ENCODE peak calls at places on chromosomes 6 and 20, in nine cellular contexts. One of them, this sample, is unnamed.

GRCh38 chr6:56798163-56798562 is 155.5 kb upstream of the DST start:
- DNase-seq in NCI-H187 treated with DMSO at 0.1 percent for 48 hours: no peak
- DNase-seq in nephron progenitor cell: no peak
- DNase-seq in cardiac fibroblast: peak; percentile 79
- DNase-seq in HTR-8/SVneo: no peak
- DNase-seq in H7: no peak
- DNase-seq in uterus: no peak
- DNase-seq in HEK293T: no peak
- DNase-seq in progenitor cell of endocrine pancreas: no peak
- DNase-seq in this sample: no peak

GRCh38 chr6:26392932-26393636 is 9.0 kb upstream of the BTN3A1 start:
- DNase-seq in NCI-H187 treated with DMSO at 0.1 percent for 48 hours: no peak
- DNase-seq in nephron progenitor cell: no peak
- DNase-seq in cardiac fibroblast: no peak
- DNase-seq in HTR-8/SVneo: no peak
- DNase-seq in H7: no peak
- DNase-seq in uterus: no peak
- DNase-seq in HEK293T: no peak
- DNase-seq in progenitor cell of endocrine pancreas: no peak
- DNase-seq in this sample: no peak

GRCh38 chr6:1137849-1138248 is 174.0 kb upstream of the FOXQ1 start:
- DNase-seq in NCI-H187 treated with DMSO at 0.1 percent for 48 hours: no peak
- DNase-seq in nephron progenitor cell: no peak
- DNase-seq in cardiac fibroblast: no peak
- DNase-seq in HTR-8/SVneo: no peak
- DNase-seq in H7: no peak
- DNase-seq in uterus: no peak
- DNase-seq in HEK293T: no peak
- DNase-seq in progenitor cell of endocrine pancreas: no peak
- DNase-seq in this sample: no peak

GRCh38 chr6:27752038-27752885 is 159.9 kb downstream of the OR2B2 start:
- DNase-seq in NCI-H187 treated with DMSO at 0.1 percent for 48 hours: peak; percentile 52
- DNase-seq in nephron progenitor cell: peak; percentile 56
- DNase-seq in cardiac fibroblast: peak; percentile 87
- DNase-seq in HTR-8/SVneo: peak; percentile 65
- DNase-seq in H7: peak; percentile 37
- DNase-seq in uterus: peak; percentile 47
- DNase-seq in HEK293T: peak; percentile 56
- DNase-seq in progenitor cell of endocrine pancreas: peak; percentile 26
- DNase-seq in this sample: no peak

GRCh38 chr6:28896505-28897392 is 27.0 kb downstream of the TRIM27 start:
- DNase-seq in NCI-H187 treated with DMSO at 0.1 percent for 48 hours: peak; percentile 40
- DNase-seq in nephron progenitor cell: peak; percentile 63
- DNase-seq in cardiac fibroblast: peak; percentile 64
- DNase-seq in HTR-8/SVneo: peak; percentile 53
- DNase-seq in H7: peak; percentile 70
- DNase-seq in uterus: peak; percentile 62
- DNase-seq in HEK293T: peak; percentile 32
- DNase-seq in progenitor cell of endocrine pancreas: peak; percentile 45
- DNase-seq in this sample: no peak

GRCh38 chr6:70166088-70166958 is 136.6 kb downstream of the COL9A1 start:
- DNase-seq in NCI-H187 treated with DMSO at 0.1 percent for 48 hours: no peak
- DNase-seq in nephron progenitor cell: peak; percentile 69
- DNase-seq in cardiac fibroblast: peak; percentile 60
- DNase-seq in HTR-8/SVneo: peak; percentile 29
- DNase-seq in H7: peak; percentile 30
- DNase-seq in uterus: no peak
- DNase-seq in HEK293T: peak; percentile 75
- DNase-seq in progenitor cell of endocrine pancreas: peak; percentile 50
- DNase-seq in this sample: peak; percentile 16

GRCh38 chr6:33856655-33857054 is 52.9 kb upstream of the MLN start:
- DNase-seq in NCI-H187 treated with DMSO at 0.1 percent for 48 hours: no peak
- DNase-seq in nephron progenitor cell: no peak
- DNase-seq in cardiac fibroblast: no peak
- DNase-seq in HTR-8/SVneo: no peak
- DNase-seq in H7: no peak
- DNase-seq in uterus: no peak
- DNase-seq in HEK293T: no peak
- DNase-seq in progenitor cell of endocrine pancreas: no peak
- DNase-seq in this sample: no peak

GRCh38 chr6:109867009-109867969 is 110.8 kb upstream of the GPR6 start:
- DNase-seq in NCI-H187 treated with DMSO at 0.1 percent for 48 hours: no peak
- DNase-seq in nephron progenitor cell: no peak
- DNase-seq in cardiac fibroblast: no peak
- DNase-seq in HTR-8/SVneo: no peak
- DNase-seq in H7: no peak
- DNase-seq in uterus: peak; percentile 77
- DNase-seq in HEK293T: no peak
- DNase-seq in progenitor cell of endocrine pancreas: no peak
- DNase-seq in this sample: no peak

GRCh38 chr6:125989631-125990030 is 3.3 kb downstream of the TRMT11 start:
- DNase-seq in NCI-H187 treated with DMSO at 0.1 percent for 48 hours: no peak
- DNase-seq in nephron progenitor cell: no peak
- DNase-seq in cardiac fibroblast: no peak
- DNase-seq in HTR-8/SVneo: no peak
- DNase-seq in H7: no peak
- DNase-seq in uterus: no peak
- DNase-seq in HEK293T: no peak
- DNase-seq in progenitor cell of endocrine pancreas: no peak
- DNase-seq in this sample: no peak

GRCh38 chr6:5671162-5671561 is 335.6 kb downstream of the NRN1 start:
- DNase-seq in NCI-H187 treated with DMSO at 0.1 percent for 48 hours: peak; percentile 9
- DNase-seq in nephron progenitor cell: no peak
- DNase-seq in cardiac fibroblast: peak; percentile 78
- DNase-seq in HTR-8/SVneo: peak; percentile 19
- DNase-seq in H7: no peak
- DNase-seq in uterus: peak; percentile 19
- DNase-seq in HEK293T: no peak
- DNase-seq in progenitor cell of endocrine pancreas: no peak
- DNase-seq in this sample: no peak

GRCh38 chr6:74248966-74249365 is 553.0 kb downstream of the CD109 start:
- DNase-seq in NCI-H187 treated with DMSO at 0.1 percent for 48 hours: no peak
- DNase-seq in nephron progenitor cell: no peak
- DNase-seq in cardiac fibroblast: no peak
- DNase-seq in HTR-8/SVneo: no peak
- DNase-seq in H7: no peak
- DNase-seq in uterus: no peak
- DNase-seq in HEK293T: no peak
- DNase-seq in progenitor cell of endocrine pancreas: no peak
- DNase-seq in this sample: no peak

GRCh38 chr6:25472314-25472713 is 179.7 kb upstream of the SCGN start:
- DNase-seq in NCI-H187 treated with DMSO at 0.1 percent for 48 hours: no peak
- DNase-seq in nephron progenitor cell: no peak
- DNase-seq in cardiac fibroblast: no peak
- DNase-seq in HTR-8/SVneo: no peak
- DNase-seq in H7: peak; percentile 20
- DNase-seq in uterus: no peak
- DNase-seq in HEK293T: peak; percentile 24
- DNase-seq in progenitor cell of endocrine pancreas: no peak
- DNase-seq in this sample: no peak

GRCh38 chr20:57959018-57959417 is 249.2 kb upstream of the PMEPA1 start:
- DNase-seq in NCI-H187 treated with DMSO at 0.1 percent for 48 hours: no peak
- DNase-seq in nephron progenitor cell: no peak
- DNase-seq in cardiac fibroblast: no peak
- DNase-seq in HTR-8/SVneo: no peak
- DNase-seq in H7: no peak
- DNase-seq in uterus: peak; percentile 47
- DNase-seq in HEK293T: no peak
- DNase-seq in progenitor cell of endocrine pancreas: no peak
- DNase-seq in this sample: no peak

GRCh38 chr6:2020909-2021308 is 224.5 kb downstream of the GMDS start:
- DNase-seq in NCI-H187 treated with DMSO at 0.1 percent for 48 hours: peak; percentile 54
- DNase-seq in nephron progenitor cell: no peak
- DNase-seq in cardiac fibroblast: peak; percentile 17
- DNase-seq in HTR-8/SVneo: no peak
- DNase-seq in H7: no peak
- DNase-seq in uterus: no peak
- DNase-seq in HEK293T: no peak
- DNase-seq in progenitor cell of endocrine pancreas: no peak
- DNase-seq in this sample: no peak

GRCh38 chr6:72657798-72658197 is 35.9 kb downstream of the KCNQ5 start:
- DNase-seq in NCI-H187 treated with DMSO at 0.1 percent for 48 hours: no peak
- DNase-seq in nephron progenitor cell: no peak
- DNase-seq in cardiac fibroblast: peak; percentile 33
- DNase-seq in HTR-8/SVneo: no peak
- DNase-seq in H7: no peak
- DNase-seq in uterus: no peak
- DNase-seq in HEK293T: no peak
- DNase-seq in progenitor cell of endocrine pancreas: no peak
- DNase-seq in this sample: no peak

GRCh38 chr6:46626228-46626909 is 26.2 kb downstream of the CYP39A1 start:
- DNase-seq in NCI-H187 treated with DMSO at 0.1 percent for 48 hours: no peak
- DNase-seq in nephron progenitor cell: no peak
- DNase-seq in cardiac fibroblast: peak; percentile 64
- DNase-seq in HTR-8/SVneo: peak; percentile 11
- DNase-seq in H7: peak; percentile 5
- DNase-seq in uterus: no peak
- DNase-seq in HEK293T: peak; percentile 11
- DNase-seq in progenitor cell of endocrine pancreas: no peak
- DNase-seq in this sample: no peak

GRCh38 chr6:40400738-40401137 is 186.4 kb downstream of the LRFN2 start:
- DNase-seq in NCI-H187 treated with DMSO at 0.1 percent for 48 hours: no peak
- DNase-seq in nephron progenitor cell: no peak
- DNase-seq in cardiac fibroblast: no peak
- DNase-seq in HTR-8/SVneo: no peak
- DNase-seq in H7: no peak
- DNase-seq in uterus: no peak
- DNase-seq in HEK293T: no peak
- DNase-seq in progenitor cell of endocrine pancreas: no peak
- DNase-seq in this sample: no peak

GRCh38 chr6:28587011-28587745 is 61.5 kb downstream of the GPX5 start:
- DNase-seq in NCI-H187 treated with DMSO at 0.1 percent for 48 hours: no peak
- DNase-seq in nephron progenitor cell: peak; percentile 48
- DNase-seq in cardiac fibroblast: peak; percentile 40
- DNase-seq in HTR-8/SVneo: peak; percentile 81
- DNase-seq in H7: peak; percentile 81
- DNase-seq in uterus: peak; percentile 66
- DNase-seq in HEK293T: peak; percentile 72
- DNase-seq in progenitor cell of endocrine pancreas: peak; percentile 56
- DNase-seq in this sample: no peak

GRCh38 chr6:16544521-16544920 is 216.7 kb downstream of the ATXN1 start:
- DNase-seq in NCI-H187 treated with DMSO at 0.1 percent for 48 hours: no peak
- DNase-seq in nephron progenitor cell: no peak
- DNase-seq in cardiac fibroblast: no peak
- DNase-seq in HTR-8/SVneo: no peak
- DNase-seq in H7: no peak
- DNase-seq in uterus: no peak
- DNase-seq in HEK293T: no peak
- DNase-seq in progenitor cell of endocrine pancreas: no peak
- DNase-seq in this sample: no peak

GRCh38 chr6:159914565-159914923 is 23.8 kb downstream of the MAS1 start:
- DNase-seq in NCI-H187 treated with DMSO at 0.1 percent for 48 hours: no peak
- DNase-seq in nephron progenitor cell: no peak
- DNase-seq in cardiac fibroblast: no peak
- DNase-seq in HTR-8/SVneo: no peak
- DNase-seq in H7: no peak
- DNase-seq in uterus: no peak
- DNase-seq in HEK293T: no peak
- DNase-seq in progenitor cell of endocrine pancreas: no peak
- DNase-seq in this sample: no peak

GRCh38 chr6:3725145-3726015 is 26.1 kb downstream of the PXDC1 start:
- DNase-seq in NCI-H187 treated with DMSO at 0.1 percent for 48 hours: no peak
- DNase-seq in nephron progenitor cell: no peak
- DNase-seq in cardiac fibroblast: no peak
- DNase-seq in HTR-8/SVneo: no peak
- DNase-seq in H7: no peak
- DNase-seq in uterus: no peak
- DNase-seq in HEK293T: no peak
- DNase-seq in progenitor cell of endocrine pancreas: no peak
- DNase-seq in this sample: no peak

GRCh38 chr6:38499697-38500096 is 140.0 kb downstream of the BTBD9 start:
- DNase-seq in NCI-H187 treated with DMSO at 0.1 percent for 48 hours: no peak
- DNase-seq in nephron progenitor cell: no peak
- DNase-seq in cardiac fibroblast: no peak
- DNase-seq in HTR-8/SVneo: no peak
- DNase-seq in H7: no peak
- DNase-seq in uterus: no peak
- DNase-seq in HEK293T: no peak
- DNase-seq in progenitor cell of endocrine pancreas: no peak
- DNase-seq in this sample: no peak